ENCODE peak calls at places on chromosomes 11 and 22, in five cellular contexts. One of them, this sample, is unnamed.

GRCh38 chr11:117851091-117851490 is 25.4 kb downstream of the FXYD6 start:
- DNase-seq in psoas muscle: no peak
- DNase-seq in body of pancreas: no peak
- DNase-seq in DND-41: no peak
- DNase-seq in lower lobe of right lung: no peak
- DNase-seq in this sample: no peak

GRCh38 chr11:101862410-101863233 is 52.2 kb upstream of the CEP126 start:
- DNase-seq in psoas muscle: no peak
- DNase-seq in body of pancreas: no peak
- DNase-seq in DND-41: no peak
- DNase-seq in lower lobe of right lung: no peak
- DNase-seq in this sample: peak; percentile 5

GRCh38 chr11:68816251-68816776 is 25.4 kb downstream of the CPT1A start:
- DNase-seq in body of pancreas: no peak
- DNase-seq in lower lobe of right lung: no peak
- DNase-seq in psoas muscle: no peak
- DNase-seq in DND-41: no peak
- DNase-seq in this sample: no peak

GRCh38 chr11:69867076-69868002 is 48.1 kb upstream of the FGF3 start:
- DNase-seq in DND-41: no peak
- DNase-seq in lower lobe of right lung: no peak
- DNase-seq in psoas muscle: peak; percentile 40
- DNase-seq in body of pancreas: no peak
- DNase-seq in this sample: no peak

GRCh38 chr11:126039485-126040271 is 23.0 kb downstream of the CDON start:
- DNase-seq in body of pancreas: no peak
- DNase-seq in DND-41: no peak
- DNase-seq in psoas muscle: no peak
- DNase-seq in lower lobe of right lung: no peak
- DNase-seq in this sample: no peak

GRCh38 chr11:1889941-1890855 is 1.5 kb downstream of the PRR33 start:
- DNase-seq in body of pancreas: no peak
- DNase-seq in lower lobe of right lung: no peak
- DNase-seq in psoas muscle: no peak
- DNase-seq in DND-41: no peak
- DNase-seq in this sample: no peak

GRCh38 chr11:94740083-94740974 is 27.8 kb upstream of the AMOTL1 start:
- DNase-seq in body of pancreas: peak; percentile 23
- DNase-seq in psoas muscle: peak; percentile 64
- DNase-seq in lower lobe of right lung: peak; percentile 52
- DNase-seq in DND-41: no peak
- DNase-seq in this sample: peak; percentile 35

GRCh38 chr11:86735462-86736302 is 63.3 kb upstream of the ME3 start:
- DNase-seq in body of pancreas: no peak
- DNase-seq in DND-41: no peak
- DNase-seq in psoas muscle: no peak
- DNase-seq in lower lobe of right lung: no peak
- DNase-seq in this sample: no peak

GRCh38 chr11:85791326-85791990 is 19.5 kb downstream of the SYTL2 start:
- DNase-seq in DND-41: no peak
- DNase-seq in psoas muscle: no peak
- DNase-seq in lower lobe of right lung: no peak
- DNase-seq in body of pancreas: no peak
- DNase-seq in this sample: no peak

DNA sequence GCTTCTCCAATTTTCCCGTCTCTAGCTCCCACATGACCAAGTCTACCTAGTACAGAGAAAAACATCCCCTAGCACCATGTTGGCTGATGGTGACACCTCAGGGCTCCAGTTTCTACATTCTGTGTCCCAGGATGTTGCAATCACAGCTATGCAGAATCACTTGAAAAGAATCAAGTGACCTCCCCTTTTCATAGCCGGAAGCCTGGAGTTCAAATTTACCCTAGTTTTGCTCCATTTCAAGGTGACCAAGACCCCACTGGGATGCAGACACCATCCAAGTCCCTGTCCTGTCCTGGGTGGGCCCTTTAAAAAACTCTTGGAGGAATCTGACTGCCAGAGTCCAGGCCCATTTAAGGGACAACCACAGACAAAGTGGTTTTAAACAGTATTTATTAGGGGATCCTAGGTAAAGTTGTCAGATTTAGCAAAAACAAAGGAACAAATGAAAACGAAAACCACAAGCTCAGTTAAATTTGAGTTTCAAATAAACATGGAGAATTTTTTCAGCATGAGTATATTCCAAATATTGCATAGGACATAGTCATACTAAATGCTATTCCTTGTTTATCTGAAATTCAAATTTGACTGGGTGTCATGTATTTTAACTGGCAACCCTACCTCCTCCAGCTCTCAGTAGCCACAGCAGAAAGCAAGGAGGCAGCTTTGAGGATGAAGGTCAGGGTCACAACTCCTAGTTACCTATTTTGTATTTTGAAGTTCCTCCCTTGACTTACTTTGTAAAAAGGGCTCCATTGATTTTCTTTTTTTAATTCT is 52.4 kb downstream of the MIAT start:
- DNase-seq in body of pancreas: no peak
- DNase-seq in DND-41: no peak
- DNase-seq in lower lobe of right lung: no peak
- DNase-seq in psoas muscle: no peak
- DNase-seq in this sample: no peak
- H3K4me3 ChIP-seq in body of pancreas: no peak overlapping the region
- H3K4me3 ChIP-seq in DND-41: no peak overlapping the region
- H3K4me3 ChIP-seq in lower lobe of right lung: no peak overlapping the region
- H3K4me3 ChIP-seq in psoas muscle: no peak overlapping the region
- H3K4me3 ChIP-seq in this sample: no peak overlapping the region

DNA sequence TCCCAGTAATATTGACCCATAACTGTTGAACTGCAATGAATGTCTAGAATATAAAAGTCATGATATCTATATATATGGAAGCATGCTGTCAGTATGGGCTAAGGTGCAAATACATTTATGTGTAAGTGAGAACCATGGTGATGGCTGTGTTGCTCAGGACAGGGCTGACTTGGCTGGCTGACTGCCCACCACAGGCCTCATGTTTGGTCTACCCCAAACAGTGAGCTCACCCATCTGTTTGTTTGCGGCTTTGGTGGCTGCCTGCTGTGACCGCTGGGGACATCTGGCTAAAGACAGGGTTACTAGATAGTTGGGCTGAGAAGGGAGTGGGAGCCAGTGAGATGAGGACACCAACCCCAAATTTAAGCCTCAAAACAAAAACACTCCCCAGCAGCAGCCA is 6.3 kb downstream of the CD44 start:
- DNase-seq in lower lobe of right lung: no peak
- DNase-seq in body of pancreas: no peak
- DNase-seq in DND-41: no peak
- DNase-seq in psoas muscle: peak; percentile 25
- DNase-seq in this sample: peak; percentile 33
- H3K4me1 ChIP-seq in lower lobe of right lung: peaks cover 91% of the 10 kb centered on the region
- H3K4me1 ChIP-seq in body of pancreas: peaks cover 86% of the 10 kb centered on the region
- H3K4me1 ChIP-seq in DND-41: peaks cover 54% of the 10 kb centered on the region
- H3K4me1 ChIP-seq in psoas muscle: no peaks in the 10 kb centered on the region
- H3K4me1 ChIP-seq in this sample: peaks cover 28% of the 10 kb centered on the region

GRCh38 chr11:47516984-47517853 is 35.7 kb downstream of the CELF1 start:
- DNase-seq in lower lobe of right lung: no peak
- DNase-seq in body of pancreas: no peak
- DNase-seq in psoas muscle: no peak
- DNase-seq in DND-41: no peak
- DNase-seq in this sample: peak; percentile 16
- H3K4me3 ChIP-seq in lower lobe of right lung: no peak overlapping the region
- H3K4me3 ChIP-seq in body of pancreas: no peak overlapping the region
- H3K4me3 ChIP-seq in psoas muscle: peak overlapping the region; percentile 24
- H3K4me3 ChIP-seq in DND-41: no peak overlapping the region
- H3K4me3 ChIP-seq in this sample: no peak overlapping the region

GRCh38 chr22:39148024-39148726 is 4.3 kb downstream of the CBX7 start:
- DNase-seq in lower lobe of right lung: no peak
- DNase-seq in psoas muscle: peak; percentile 8
- DNase-seq in body of pancreas: no peak
- DNase-seq in DND-41: no peak
- DNase-seq in this sample: no peak
- H3K4me1 ChIP-seq in lower lobe of right lung: peaks cover 78% of the 10 kb centered on the region
- H3K4me1 ChIP-seq in psoas muscle: peaks cover 61% of the 10 kb centered on the region
- H3K4me1 ChIP-seq in body of pancreas: peaks cover 81% of the 10 kb centered on the region
- H3K4me1 ChIP-seq in DND-41: peaks cover 53% of the 10 kb centered on the region
- H3K4me1 ChIP-seq in this sample: peaks cover 26% of the 10 kb centered on the region

GRCh38 chr11:108664241-108664640 is 628 bp upstream of the DDX10 start:
- DNase-seq in lower lobe of right lung: no peak
- DNase-seq in DND-41: no peak
- DNase-seq in body of pancreas: peak; percentile 22
- DNase-seq in psoas muscle: no peak
- DNase-seq in this sample: no peak
- H3K4me3 ChIP-seq in lower lobe of right lung: peak overlapping the region; percentile 93
- H3K4me3 ChIP-seq in DND-41: peak overlapping the region; percentile 18
- H3K4me3 ChIP-seq in body of pancreas: no peak overlapping the region
- H3K4me3 ChIP-seq in psoas muscle: peak overlapping the region; percentile 98
- H3K4me3 ChIP-seq in this sample: peak overlapping the region; percentile 24

DNA sequence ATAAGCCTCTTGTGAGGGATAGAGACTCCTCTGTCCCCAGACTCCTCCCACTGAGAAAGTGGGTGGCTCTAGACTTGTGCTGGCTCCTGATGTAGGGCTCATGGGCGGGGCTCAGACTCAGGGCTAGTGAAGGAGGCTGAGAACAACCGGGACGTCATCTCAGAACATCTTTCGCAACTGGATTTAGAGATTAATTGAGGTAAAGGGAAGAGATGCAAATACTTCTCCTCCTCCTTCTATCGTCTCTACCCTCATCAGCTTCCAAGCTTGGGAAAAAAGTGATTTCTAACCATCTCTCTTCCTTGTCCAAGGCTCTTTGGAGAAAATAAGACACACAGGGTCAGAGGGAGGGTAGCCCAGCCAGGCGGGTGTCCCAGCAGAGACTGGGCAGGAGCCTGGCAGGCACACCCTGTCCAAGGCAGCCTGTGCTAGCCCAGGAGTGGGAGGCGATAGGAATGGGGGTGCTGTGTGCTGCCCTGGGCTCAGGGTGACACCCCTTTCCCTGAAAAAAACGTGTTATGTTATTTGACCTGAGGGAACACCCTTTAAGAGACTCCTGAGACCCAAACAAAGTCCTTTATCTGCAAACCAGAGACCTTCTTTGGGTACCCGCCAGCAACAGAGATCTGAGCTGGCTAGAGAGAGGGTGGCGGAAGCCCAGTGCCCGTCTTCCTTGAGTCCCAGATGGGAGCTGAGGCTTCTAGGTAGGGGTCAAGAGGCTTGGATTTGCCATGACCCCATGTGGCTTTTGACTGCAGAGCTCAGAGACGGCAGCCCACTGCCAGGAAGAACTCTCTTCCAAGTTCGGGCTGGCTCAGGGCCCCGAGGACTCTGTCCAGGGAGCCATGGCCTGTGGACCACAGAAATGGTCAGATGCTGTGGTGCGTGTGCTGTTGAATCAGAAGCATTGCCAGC is 160.9 kb downstream of the ADAMTS15 start:
- DNase-seq in body of pancreas: peak; percentile 35
- DNase-seq in psoas muscle: peak; percentile 85
- DNase-seq in DND-41: no peak
- DNase-seq in lower lobe of right lung: peak; percentile 71
- DNase-seq in this sample: peak; percentile 39
- H3K4me1 ChIP-seq in body of pancreas: no peaks in the 10 kb centered on the region
- H3K4me1 ChIP-seq in psoas muscle: peaks cover 10% of the 10 kb centered on the region
- H3K4me1 ChIP-seq in DND-41: no peaks in the 10 kb centered on the region
- H3K4me1 ChIP-seq in lower lobe of right lung: peaks cover 11% of the 10 kb centered on the region
- H3K4me1 ChIP-seq in this sample: peaks cover 37% of the 10 kb centered on the region

GRCh38 chr11:74465291-74465708 is 2.0 kb downstream of the KCNE3 start:
- DNase-seq in psoas muscle: no peak
- DNase-seq in lower lobe of right lung: no peak
- DNase-seq in body of pancreas: no peak
- DNase-seq in DND-41: no peak
- DNase-seq in this sample: no peak

GRCh38 chr11:74463216-74463615 is 4.1 kb downstream of the KCNE3 start:
- DNase-seq in DND-41: no peak
- DNase-seq in lower lobe of right lung: no peak
- DNase-seq in body of pancreas: no peak
- DNase-seq in psoas muscle: no peak
- DNase-seq in this sample: no peak

GRCh38 chr11:74466916-74467885 is at the start of gene KCNE3:
- DNase-seq in body of pancreas: peak; percentile 52
- DNase-seq in psoas muscle: peak; percentile 57
- DNase-seq in DND-41: no peak
- DNase-seq in lower lobe of right lung: peak; percentile 77
- DNase-seq in this sample: peak; percentile 73

GRCh38 chr11:74462631-74463030 is 4.7 kb downstream of the KCNE3 start:
- DNase-seq in DND-41: no peak
- DNase-seq in lower lobe of right lung: no peak
- DNase-seq in psoas muscle: no peak
- DNase-seq in body of pancreas: no peak
- DNase-seq in this sample: no peak

GRCh38 chr11:74464746-74465145 is 2.6 kb downstream of the KCNE3 start:
- DNase-seq in body of pancreas: no peak
- DNase-seq in lower lobe of right lung: no peak
- DNase-seq in psoas muscle: no peak
- DNase-seq in DND-41: no peak
- DNase-seq in this sample: no peak
- H3K4me3 ChIP-seq in body of pancreas: no peak overlapping the region
- H3K4me3 ChIP-seq in lower lobe of right lung: no peak overlapping the region
- H3K4me3 ChIP-seq in psoas muscle: no peak overlapping the region
- H3K4me3 ChIP-seq in DND-41: no peak overlapping the region
- H3K4me3 ChIP-seq in this sample: no peak overlapping the region